ENCODE peak calls at places on chromosomes 1 and 21, in seven cellular contexts. One of them, this sample, is unnamed.

GRCh38 chr1:44036409-44037111 is 5.3 kb upstream of the SLC6A9 start:
- DNase-seq in stomach: peak
- DNase-seq in suprapubic skin: no peak
- DNase-seq in upper lobe of left lung: no peak
- DNase-seq in A549: peak
- DNase-seq in transverse colon: peak
- DNase-seq in ovary: peak
- DNase-seq in this sample: peak

GRCh38 chr1:176033474-176033873 is 173.6 kb downstream of the COP1 start:
- DNase-seq in suprapubic skin: no peak
- DNase-seq in stomach: no peak
- DNase-seq in ovary: no peak
- DNase-seq in upper lobe of left lung: no peak
- DNase-seq in A549: no peak
- DNase-seq in transverse colon: no peak
- DNase-seq in this sample: no peak

GRCh38 chr1:21590906-21591301 is 78.3 kb downstream of the RAP1GAP start:
- DNase-seq in A549: no peak
- DNase-seq in transverse colon: no peak
- DNase-seq in stomach: no peak
- DNase-seq in upper lobe of left lung: no peak
- DNase-seq in suprapubic skin: no peak
- DNase-seq in ovary: no peak
- DNase-seq in this sample: no peak

GRCh38 chr1:226092955-226093354 is 30.4 kb downstream of the H3-3A start:
- DNase-seq in upper lobe of left lung: no peak
- DNase-seq in ovary: no peak
- DNase-seq in stomach: no peak
- DNase-seq in suprapubic skin: no peak
- DNase-seq in transverse colon: no peak
- DNase-seq in A549: no peak
- DNase-seq in this sample: no peak

GRCh38 chr1:7248402-7248805 is 463.1 kb downstream of the CAMTA1 start:
- DNase-seq in suprapubic skin: no peak
- DNase-seq in A549: no peak
- DNase-seq in stomach: no peak
- DNase-seq in ovary: no peak
- DNase-seq in transverse colon: no peak
- DNase-seq in upper lobe of left lung: no peak
- DNase-seq in this sample: no peak

GRCh38 chr1:150562384-150563339 is 13.5 kb downstream of the ADAMTSL4 start:
- DNase-seq in suprapubic skin: peak
- DNase-seq in upper lobe of left lung: no peak
- DNase-seq in ovary: peak
- DNase-seq in transverse colon: peak
- DNase-seq in stomach: peak
- DNase-seq in A549: no peak
- DNase-seq in this sample: no peak

GRCh38 chr1:110476028-110476765 is 25.2 kb downstream of the PROK1 start:
- DNase-seq in suprapubic skin: no peak
- DNase-seq in transverse colon: no peak
- DNase-seq in upper lobe of left lung: no peak
- DNase-seq in A549: no peak
- DNase-seq in ovary: no peak
- DNase-seq in stomach: no peak
- DNase-seq in this sample: no peak

GRCh38 chr1:93588206-93588605 is 93.4 kb downstream of the BCAR3 start:
- DNase-seq in ovary: no peak
- DNase-seq in A549: no peak
- DNase-seq in transverse colon: no peak
- DNase-seq in upper lobe of left lung: no peak
- DNase-seq in suprapubic skin: no peak
- DNase-seq in stomach: no peak
- DNase-seq in this sample: no peak

GRCh38 chr1:13820055-13820454 is 120.1 kb downstream of the PRDM2 start:
- DNase-seq in upper lobe of left lung: no peak
- DNase-seq in ovary: no peak
- DNase-seq in transverse colon: no peak
- DNase-seq in stomach: no peak
- DNase-seq in suprapubic skin: peak
- DNase-seq in A549: no peak
- DNase-seq in this sample: no peak

GRCh38 chr1:17611991-17612390 is 72.5 kb downstream of the ARHGEF10L start:
- DNase-seq in upper lobe of left lung: no peak
- DNase-seq in suprapubic skin: no peak
- DNase-seq in transverse colon: no peak
- DNase-seq in ovary: no peak
- DNase-seq in stomach: no peak
- DNase-seq in A549: no peak
- DNase-seq in this sample: no peak

GRCh38 chr1:85650645-85651044 is 57.6 kb downstream of the ZNHIT6 start:
- DNase-seq in A549: no peak
- DNase-seq in ovary: no peak
- DNase-seq in upper lobe of left lung: no peak
- DNase-seq in suprapubic skin: no peak
- DNase-seq in stomach: no peak
- DNase-seq in transverse colon: no peak
- DNase-seq in this sample: no peak

GRCh38 chr1:42334240-42335049 is 590 bp downstream of the FOXJ3 start:
- DNase-seq in ovary: peak
- DNase-seq in stomach: peak
- DNase-seq in transverse colon: peak
- DNase-seq in A549: peak
- DNase-seq in suprapubic skin: peak
- DNase-seq in upper lobe of left lung: no peak
- DNase-seq in this sample: no peak

GRCh38 chr1:221782461-221782860 is 40.6 kb upstream of the DUSP10 start:
- DNase-seq in stomach: no peak
- DNase-seq in upper lobe of left lung: no peak
- DNase-seq in transverse colon: no peak
- DNase-seq in suprapubic skin: no peak
- DNase-seq in A549: no peak
- DNase-seq in ovary: no peak
- DNase-seq in this sample: no peak

GRCh38 chr1:59015708-59016107 is 231.9 kb upstream of the JUN start:
- DNase-seq in ovary: no peak
- DNase-seq in suprapubic skin: no peak
- DNase-seq in upper lobe of left lung: no peak
- DNase-seq in transverse colon: no peak
- DNase-seq in stomach: no peak
- DNase-seq in A549: peak
- DNase-seq in this sample: no peak

GRCh38 chr1:91506071-91506470 is 5.4 kb downstream of the CDC7 start:
- DNase-seq in A549: no peak
- DNase-seq in suprapubic skin: no peak
- DNase-seq in transverse colon: no peak
- DNase-seq in ovary: no peak
- DNase-seq in stomach: no peak
- DNase-seq in upper lobe of left lung: no peak
- DNase-seq in this sample: no peak

GRCh38 chr1:59136541-59137335 is 160.2 kb upstream of the FGGY start:
- DNase-seq in upper lobe of left lung: no peak
- DNase-seq in stomach: no peak
- DNase-seq in A549: no peak
- DNase-seq in suprapubic skin: no peak
- DNase-seq in ovary: no peak
- DNase-seq in transverse colon: no peak
- DNase-seq in this sample: no peak

GRCh38 chr1:12809933-12810332 is 18.7 kb downstream of the PRAMEF1 start:
- DNase-seq in suprapubic skin: no peak
- DNase-seq in A549: no peak
- DNase-seq in transverse colon: no peak
- DNase-seq in upper lobe of left lung: no peak
- DNase-seq in ovary: no peak
- DNase-seq in stomach: no peak
- DNase-seq in this sample: no peak

GRCh38 chr1:12811409-12811784 is 19.8 kb downstream of the PRAMEF11 start:
- DNase-seq in upper lobe of left lung: no peak
- DNase-seq in stomach: no peak
- DNase-seq in suprapubic skin: no peak
- DNase-seq in A549: no peak
- DNase-seq in ovary: no peak
- DNase-seq in transverse colon: no peak
- DNase-seq in this sample: no peak

GRCh38 chr1:12810691-12811408 is 19.7 kb downstream of the PRAMEF1 start:
- DNase-seq in A549: no peak
- DNase-seq in upper lobe of left lung: no peak
- DNase-seq in stomach: no peak
- DNase-seq in ovary: no peak
- DNase-seq in transverse colon: no peak
- DNase-seq in suprapubic skin: no peak
- DNase-seq in this sample: no peak
- TF ChIP-seq EP300 in A549: no peak
- TF ChIP-seq EP300 in upper lobe of left lung: no peak
- TF ChIP-seq EP300 in stomach: no peak
- TF ChIP-seq EP300 in ovary: no peak
- TF ChIP-seq EP300 in transverse colon: no peak
- TF ChIP-seq EP300 in suprapubic skin: no peak
- TF ChIP-seq EP300 in this sample: no peak

GRCh38 chr1:29125237-29125641 is 1.5 kb upstream of the TMEM200B start:
- DNase-seq in transverse colon: no peak
- DNase-seq in upper lobe of left lung: peak
- DNase-seq in suprapubic skin: no peak
- DNase-seq in A549: no peak
- DNase-seq in stomach: no peak
- DNase-seq in ovary: no peak
- DNase-seq in this sample: no peak
- TF ChIP-seq POLR2A in transverse colon: no peak
- TF ChIP-seq POLR2A in upper lobe of left lung: no peak
- TF ChIP-seq POLR2A in suprapubic skin: no peak
- TF ChIP-seq POLR2A in A549: no peak
- TF ChIP-seq POLR2A in stomach: no peak
- TF ChIP-seq POLR2A in ovary: no peak
- TF ChIP-seq POLR2A in this sample: no peak

GRCh38 chr1:156456625-156457465 is 43.7 kb downstream of the MEF2D start:
- DNase-seq in upper lobe of left lung: peak
- DNase-seq in stomach: peak
- DNase-seq in suprapubic skin: peak
- DNase-seq in transverse colon: peak
- DNase-seq in ovary: peak
- DNase-seq in A549: peak
- DNase-seq in this sample: peak
- TF ChIP-seq EP300 in upper lobe of left lung: no peak
- TF ChIP-seq EP300 in stomach: peak
- TF ChIP-seq EP300 in suprapubic skin: peak
- TF ChIP-seq EP300 in transverse colon: peak
- TF ChIP-seq EP300 in ovary: peak
- TF ChIP-seq EP300 in A549: no peak
- TF ChIP-seq EP300 in this sample: peak

DNA sequence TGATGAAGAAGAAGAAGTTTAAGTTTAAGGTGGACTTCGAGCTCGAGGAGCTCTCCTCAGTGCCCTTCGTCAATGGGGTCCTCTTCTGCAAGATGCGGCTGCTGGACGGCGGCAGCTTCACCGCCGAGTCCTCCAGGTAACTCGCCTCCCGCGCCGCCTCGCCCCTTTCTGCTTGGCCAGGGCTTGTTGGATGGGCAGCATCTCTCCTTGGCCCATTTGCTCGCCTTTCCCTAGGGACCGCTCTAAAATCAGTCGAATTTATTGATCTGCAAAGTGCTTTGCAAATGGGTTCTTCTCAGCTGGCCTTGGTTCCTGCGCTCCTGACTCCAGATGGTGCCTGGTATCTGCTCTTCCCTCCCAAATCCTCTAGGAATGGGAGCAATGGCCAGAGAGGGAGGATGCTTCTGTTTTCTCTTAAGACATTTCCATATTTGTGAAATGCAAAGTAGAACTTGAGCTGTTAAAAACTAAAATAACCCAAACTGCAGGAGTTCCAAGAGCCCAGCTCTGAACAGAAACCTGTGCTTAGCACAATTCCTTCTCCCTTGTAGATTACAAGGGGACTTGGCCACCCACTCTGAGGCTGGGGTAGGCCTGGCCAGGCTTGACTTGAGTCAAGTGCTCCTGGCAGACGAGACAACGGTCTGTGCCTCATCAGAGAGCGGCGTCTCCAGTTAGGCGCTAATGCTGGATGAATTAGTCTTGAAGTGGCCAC is 687 bp downstream of the EEIG2 start:
- DNase-seq in suprapubic skin: peak
- DNase-seq in upper lobe of left lung: peak
- DNase-seq in stomach: peak
- DNase-seq in A549: peak
- DNase-seq in ovary: peak
- DNase-seq in transverse colon: peak
- DNase-seq in this sample: peak
- TF ChIP-seq POLR2A in suprapubic skin: no peak
- TF ChIP-seq POLR2A in upper lobe of left lung: no peak
- TF ChIP-seq POLR2A in stomach: no peak
- TF ChIP-seq POLR2A in A549: peak
- TF ChIP-seq POLR2A in ovary: no peak
- TF ChIP-seq POLR2A in transverse colon: peak
- TF ChIP-seq POLR2A in this sample: peak

DNA sequence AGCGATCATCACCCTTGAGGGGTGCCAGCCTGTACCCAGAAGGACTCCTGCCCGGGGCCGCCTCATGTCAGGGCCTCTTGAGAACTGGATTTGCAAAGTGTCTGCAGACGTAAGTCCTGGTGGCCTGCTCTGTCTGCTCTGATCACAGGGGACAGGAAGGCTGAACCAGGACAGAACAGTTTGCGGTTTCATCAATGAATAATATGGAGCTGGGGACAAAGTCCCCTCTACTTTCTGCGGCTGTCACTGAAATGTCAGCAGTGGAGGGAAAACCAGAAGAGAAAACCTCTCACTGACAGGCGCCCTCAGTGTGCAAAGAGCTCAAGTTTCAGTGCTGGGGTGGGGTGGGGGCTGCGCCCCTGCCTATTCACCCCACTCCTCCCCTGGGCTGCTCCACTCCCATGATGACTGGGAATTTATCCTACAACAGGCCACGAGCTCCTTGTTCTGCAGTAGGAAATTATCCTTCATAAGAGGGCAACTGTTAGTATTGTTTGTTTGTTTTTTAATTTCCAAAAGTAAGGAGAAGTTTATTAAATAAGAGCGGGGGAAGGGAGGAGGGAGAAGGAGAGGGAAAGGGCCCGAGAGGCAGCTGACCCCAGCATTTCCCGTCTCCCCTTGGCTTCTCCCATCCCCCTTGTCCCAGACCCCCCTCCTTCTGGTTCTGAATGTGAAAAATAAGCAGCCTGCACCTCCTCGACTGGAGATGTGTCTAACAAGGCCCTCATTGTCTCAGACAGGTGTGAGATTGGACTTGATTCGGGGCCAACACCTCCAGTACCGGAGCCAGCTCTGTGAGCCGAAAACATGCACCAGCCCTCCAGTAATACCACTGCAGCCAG is 149.2 kb downstream of the CLIC6 start:
- DNase-seq in ovary: no peak
- DNase-seq in suprapubic skin: no peak
- DNase-seq in stomach: no peak
- DNase-seq in transverse colon: no peak
- DNase-seq in upper lobe of left lung: no peak
- DNase-seq in A549: no peak
- DNase-seq in this sample: no peak
- TF ChIP-seq EP300 in ovary: no peak
- TF ChIP-seq EP300 in suprapubic skin: no peak
- TF ChIP-seq EP300 in stomach: no peak
- TF ChIP-seq EP300 in transverse colon: no peak
- TF ChIP-seq EP300 in upper lobe of left lung: no peak
- TF ChIP-seq EP300 in A549: no peak
- TF ChIP-seq EP300 in this sample: no peak

This sample was measured in tibial nerve.